ENCODE peak calls at places on chromosomes 3 and 15, in ten cellular contexts. One of them, this sample, is unnamed.
A peak's percentile ranks its signal among the peaks of the same experiment; 100 is the strongest.

GRCh38 chr3:169668957-169669681 is 5.6 kb upstream of the MECOM start:
- DNase-seq in GM12865: peak; percentile 64
- DNase-seq in brain microvascular endothelial cell: peak; percentile 38
- DNase-seq in astrocyte: peak; percentile 33
- DNase-seq in A673: peak; percentile 69
- DNase-seq in thoracic aorta: peak; percentile 39
- DNase-seq in fibroblast of lung: peak; percentile 57
- DNase-seq in PC-3: peak; percentile 86
- DNase-seq in body of pancreas: peak; percentile 96
- DNase-seq in psoas muscle: peak; percentile 72
- DNase-seq in this sample: no peak

GRCh38 chr15:22786868-22787698 is 639 bp downstream of the NIPA1 start:
- DNase-seq in GM12865: peak; percentile 50
- DNase-seq in brain microvascular endothelial cell: no peak
- DNase-seq in astrocyte: no peak
- DNase-seq in A673: peak; percentile 39
- DNase-seq in thoracic aorta: no peak
- DNase-seq in fibroblast of lung: peak; percentile 30
- DNase-seq in PC-3: peak; percentile 40
- DNase-seq in body of pancreas: peak; percentile 44
- DNase-seq in psoas muscle: peak; percentile 16
- DNase-seq in this sample: no peak

GRCh38 chr15:46808834-46809233 is 908.5 kb upstream of the SEMA6D start:
- DNase-seq in GM12865: no peak
- DNase-seq in brain microvascular endothelial cell: no peak
- DNase-seq in astrocyte: no peak
- DNase-seq in A673: no peak
- DNase-seq in thoracic aorta: no peak
- DNase-seq in fibroblast of lung: no peak
- DNase-seq in PC-3: no peak
- DNase-seq in body of pancreas: no peak
- DNase-seq in psoas muscle: no peak
- DNase-seq in this sample: no peak

GRCh38 chr3:9809615-9810356 is at the start of gene TTLL3:
- DNase-seq in GM12865: peak; percentile 72
- DNase-seq in brain microvascular endothelial cell: peak; percentile 57
- DNase-seq in astrocyte: peak; percentile 21
- DNase-seq in A673: peak; percentile 82
- DNase-seq in thoracic aorta: peak; percentile 57
- DNase-seq in fibroblast of lung: peak; percentile 60
- DNase-seq in PC-3: peak; percentile 60
- DNase-seq in body of pancreas: peak; percentile 82
- DNase-seq in psoas muscle: peak; percentile 85
- DNase-seq in this sample: no peak

GRCh38 chr15:69215636-69216035 is 55.2 kb downstream of the GLCE start:
- DNase-seq in GM12865: no peak
- DNase-seq in brain microvascular endothelial cell: no peak
- DNase-seq in astrocyte: no peak
- DNase-seq in A673: no peak
- DNase-seq in thoracic aorta: no peak
- DNase-seq in fibroblast of lung: no peak
- DNase-seq in PC-3: peak; percentile 28
- DNase-seq in body of pancreas: no peak
- DNase-seq in psoas muscle: no peak
- DNase-seq in this sample: no peak

GRCh38 chr15:48370460-48370859 is 39.2 kb downstream of the DUT start:
- DNase-seq in GM12865: no peak
- DNase-seq in brain microvascular endothelial cell: peak; percentile 83
- DNase-seq in astrocyte: peak; percentile 95
- DNase-seq in A673: no peak
- DNase-seq in thoracic aorta: no peak
- DNase-seq in fibroblast of lung: peak; percentile 94
- DNase-seq in PC-3: peak; percentile 41
- DNase-seq in body of pancreas: no peak
- DNase-seq in psoas muscle: no peak
- DNase-seq in this sample: peak; percentile 83

GRCh38 chr3:188656196-188656982 is 502.4 kb downstream of the LPP start:
- DNase-seq in GM12865: no peak
- DNase-seq in brain microvascular endothelial cell: peak; percentile 25
- DNase-seq in astrocyte: peak; percentile 38
- DNase-seq in A673: no peak
- DNase-seq in thoracic aorta: no peak
- DNase-seq in fibroblast of lung: peak; percentile 51
- DNase-seq in PC-3: peak; percentile 31
- DNase-seq in body of pancreas: peak; percentile 6
- DNase-seq in psoas muscle: no peak
- DNase-seq in this sample: no peak

GRCh38 chr3:66428733-66429132 is 72.1 kb downstream of the LRIG1 start:
- DNase-seq in GM12865: peak; percentile 41
- DNase-seq in brain microvascular endothelial cell: peak; percentile 98
- DNase-seq in astrocyte: peak; percentile 99
- DNase-seq in A673: peak; percentile 89
- DNase-seq in thoracic aorta: peak; percentile 45
- DNase-seq in fibroblast of lung: peak; percentile 99
- DNase-seq in PC-3: peak; percentile 84
- DNase-seq in body of pancreas: peak; percentile 89
- DNase-seq in psoas muscle: peak; percentile 74
- DNase-seq in this sample: peak; percentile 98

GRCh38 chr15:101504866-101505609 is 15.5 kb upstream of the PCSK6 start:
- DNase-seq in GM12865: no peak
- DNase-seq in brain microvascular endothelial cell: no peak
- DNase-seq in astrocyte: no peak
- DNase-seq in A673: no peak
- DNase-seq in thoracic aorta: no peak
- DNase-seq in fibroblast of lung: no peak
- DNase-seq in PC-3: no peak
- DNase-seq in body of pancreas: no peak
- DNase-seq in psoas muscle: no peak
- DNase-seq in this sample: no peak

GRCh38 chr3:171622126-171622525 is 161.9 kb upstream of the TNIK start:
- DNase-seq in GM12865: no peak
- DNase-seq in brain microvascular endothelial cell: no peak
- DNase-seq in astrocyte: no peak
- DNase-seq in A673: peak; percentile 88
- DNase-seq in thoracic aorta: no peak
- DNase-seq in fibroblast of lung: no peak
- DNase-seq in PC-3: no peak
- DNase-seq in body of pancreas: no peak
- DNase-seq in psoas muscle: no peak
- DNase-seq in this sample: no peak

GRCh38 chr3:117734431-117734830 is 1024.9 kb downstream of the TUSC7 start:
- DNase-seq in GM12865: no peak
- DNase-seq in brain microvascular endothelial cell: peak; percentile 14
- DNase-seq in astrocyte: peak; percentile 83
- DNase-seq in A673: no peak
- DNase-seq in thoracic aorta: no peak
- DNase-seq in fibroblast of lung: peak; percentile 86
- DNase-seq in PC-3: no peak
- DNase-seq in body of pancreas: no peak
- DNase-seq in psoas muscle: no peak
- DNase-seq in this sample: peak; percentile 47

GRCh38 chr3:162073422-162073821 is 576.8 kb downstream of the OTOL1 start:
- DNase-seq in GM12865: no peak
- DNase-seq in brain microvascular endothelial cell: no peak
- DNase-seq in astrocyte: no peak
- DNase-seq in A673: no peak
- DNase-seq in thoracic aorta: no peak
- DNase-seq in fibroblast of lung: no peak
- DNase-seq in PC-3: no peak
- DNase-seq in body of pancreas: no peak
- DNase-seq in psoas muscle: no peak
- DNase-seq in this sample: no peak

GRCh38 chr15:83090465-83090864 is 17.0 kb upstream of the TM6SF1 start:
- DNase-seq in GM12865: no peak
- DNase-seq in brain microvascular endothelial cell: no peak
- DNase-seq in astrocyte: no peak
- DNase-seq in A673: no peak
- DNase-seq in thoracic aorta: no peak
- DNase-seq in fibroblast of lung: no peak
- DNase-seq in PC-3: no peak
- DNase-seq in body of pancreas: no peak
- DNase-seq in psoas muscle: no peak
- DNase-seq in this sample: no peak

GRCh38 chr3:2510746-2511145 is 412.1 kb downstream of the CNTN4 start:
- DNase-seq in GM12865: no peak
- DNase-seq in brain microvascular endothelial cell: no peak
- DNase-seq in astrocyte: no peak
- DNase-seq in A673: no peak
- DNase-seq in thoracic aorta: no peak
- DNase-seq in fibroblast of lung: no peak
- DNase-seq in PC-3: no peak
- DNase-seq in body of pancreas: no peak
- DNase-seq in psoas muscle: no peak
- DNase-seq in this sample: no peak

GRCh38 chr3:2514031-2514430 is 415.4 kb downstream of the CNTN4 start:
- DNase-seq in GM12865: no peak
- DNase-seq in brain microvascular endothelial cell: no peak
- DNase-seq in astrocyte: no peak
- DNase-seq in A673: no peak
- DNase-seq in thoracic aorta: no peak
- DNase-seq in fibroblast of lung: no peak
- DNase-seq in PC-3: no peak
- DNase-seq in body of pancreas: no peak
- DNase-seq in psoas muscle: no peak
- DNase-seq in this sample: no peak

GRCh38 chr3:2516762-2517441 is 418.2 kb downstream of the CNTN4 start:
- DNase-seq in GM12865: no peak
- DNase-seq in brain microvascular endothelial cell: no peak
- DNase-seq in astrocyte: no peak
- DNase-seq in A673: no peak
- DNase-seq in thoracic aorta: no peak
- DNase-seq in fibroblast of lung: no peak
- DNase-seq in PC-3: no peak
- DNase-seq in body of pancreas: no peak
- DNase-seq in psoas muscle: no peak
- DNase-seq in this sample: no peak

GRCh38 chr3:2511356-2511755 is 412.7 kb downstream of the CNTN4 start:
- DNase-seq in GM12865: no peak
- DNase-seq in brain microvascular endothelial cell: no peak
- DNase-seq in astrocyte: no peak
- DNase-seq in A673: peak; percentile 32
- DNase-seq in thoracic aorta: no peak
- DNase-seq in fibroblast of lung: no peak
- DNase-seq in PC-3: no peak
- DNase-seq in body of pancreas: peak; percentile 31
- DNase-seq in psoas muscle: no peak
- DNase-seq in this sample: no peak
- H3K4me3 ChIP-seq in GM12865: no peak overlapping the region
- H3K4me3 ChIP-seq in brain microvascular endothelial cell: no peak overlapping the region
- H3K4me3 ChIP-seq in astrocyte: no peak overlapping the region
- H3K4me3 ChIP-seq in A673: no peak overlapping the region
- H3K4me3 ChIP-seq in thoracic aorta: no peak overlapping the region
- H3K4me3 ChIP-seq in fibroblast of lung: no peak overlapping the region
- H3K4me3 ChIP-seq in PC-3: no peak overlapping the region
- H3K4me3 ChIP-seq in body of pancreas: no peak overlapping the region
- H3K4me3 ChIP-seq in psoas muscle: no peak overlapping the region
- H3K4me3 ChIP-seq in this sample: no peak overlapping the region

DNA sequence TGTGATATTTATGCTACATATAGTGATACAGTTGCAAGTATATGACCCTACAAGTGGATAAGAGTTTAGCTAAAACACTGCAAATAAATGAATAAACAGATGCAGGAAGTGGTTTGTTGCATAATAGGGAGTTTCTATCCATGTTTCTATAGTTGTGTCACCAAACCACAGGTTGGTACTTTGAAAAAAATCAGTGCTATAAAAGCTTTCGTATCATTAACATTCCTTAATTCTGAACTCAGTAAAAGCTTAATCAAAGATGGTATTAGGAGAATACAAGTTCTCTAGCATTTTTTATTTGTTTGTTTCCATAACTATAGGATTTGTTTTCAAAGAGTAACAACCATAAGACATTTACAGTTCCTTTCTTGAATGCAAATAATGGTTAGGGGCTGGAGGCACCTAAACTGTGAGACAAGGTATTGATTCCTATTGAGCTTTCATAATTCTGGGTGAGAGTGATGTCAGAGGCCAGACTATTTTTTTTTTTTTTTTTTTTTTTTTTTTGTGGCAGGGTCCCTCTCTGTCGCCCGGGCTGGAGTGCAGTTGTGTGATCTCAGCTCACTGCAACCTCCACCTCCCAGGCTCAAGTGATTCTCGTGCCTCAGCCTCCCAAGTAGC is 29.6 kb downstream of the CPOX start:
- DNase-seq in GM12865: peak; percentile 91
- DNase-seq in brain microvascular endothelial cell: no peak
- DNase-seq in astrocyte: peak; percentile 75
- DNase-seq in A673: no peak
- DNase-seq in thoracic aorta: no peak
- DNase-seq in fibroblast of lung: peak; percentile 79
- DNase-seq in PC-3: peak; percentile 81
- DNase-seq in body of pancreas: no peak
- DNase-seq in psoas muscle: no peak
- DNase-seq in this sample: peak; percentile 26
- H3K4me3 ChIP-seq in GM12865: peak overlapping the region; percentile 72
- H3K4me3 ChIP-seq in brain microvascular endothelial cell: no peak overlapping the region
- H3K4me3 ChIP-seq in astrocyte: no peak overlapping the region
- H3K4me3 ChIP-seq in A673: no peak overlapping the region
- H3K4me3 ChIP-seq in thoracic aorta: no peak overlapping the region
- H3K4me3 ChIP-seq in fibroblast of lung: no peak overlapping the region
- H3K4me3 ChIP-seq in PC-3: no peak overlapping the region
- H3K4me3 ChIP-seq in body of pancreas: no peak overlapping the region
- H3K4me3 ChIP-seq in psoas muscle: no peak overlapping the region
- H3K4me3 ChIP-seq in this sample: no peak overlapping the region

DNA sequence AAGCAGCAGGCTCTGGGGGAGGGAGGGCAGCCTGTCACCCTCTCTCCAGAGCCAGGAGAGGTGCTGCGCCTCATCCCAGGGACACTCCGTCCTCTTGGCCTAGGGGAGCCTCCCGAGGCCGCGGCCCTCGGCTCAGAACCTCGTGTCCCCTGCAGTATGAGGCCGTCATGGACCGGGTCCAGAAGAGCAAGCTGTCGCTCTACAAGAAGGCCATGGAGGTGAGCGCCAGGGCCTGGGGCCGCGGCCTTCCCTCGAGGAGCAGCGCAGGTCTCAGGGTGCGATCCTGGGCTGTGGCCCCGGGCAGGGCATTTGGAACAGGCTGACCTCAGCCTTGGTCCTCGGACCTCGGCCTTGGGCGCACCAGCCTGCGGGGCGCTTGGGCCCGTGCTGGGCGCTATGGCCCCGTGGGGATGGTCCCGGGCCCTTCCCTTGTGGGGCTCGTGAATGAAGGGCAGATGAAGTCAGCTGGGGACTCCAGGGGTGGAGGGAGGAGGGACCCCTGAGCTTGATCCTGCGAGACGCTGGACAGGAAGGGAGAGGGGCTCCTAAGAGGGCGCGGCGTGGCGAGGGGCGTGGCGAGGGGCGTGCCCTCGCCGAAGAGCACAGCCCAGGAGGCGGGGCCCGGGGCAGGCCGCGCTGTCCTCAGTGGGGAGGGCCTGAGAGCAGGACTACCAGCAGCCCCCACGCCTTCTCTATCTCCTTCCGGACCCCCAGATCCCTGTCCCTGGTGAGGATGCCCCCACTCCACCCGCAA is 32.9 kb downstream of the PSTPIP1 start:
- DNase-seq in GM12865: no peak
- DNase-seq in brain microvascular endothelial cell: no peak
- DNase-seq in astrocyte: no peak
- DNase-seq in A673: peak; percentile 36
- DNase-seq in thoracic aorta: no peak
- DNase-seq in fibroblast of lung: peak; percentile 20
- DNase-seq in PC-3: no peak
- DNase-seq in body of pancreas: peak; percentile 61
- DNase-seq in psoas muscle: no peak
- DNase-seq in this sample: no peak
- H3K4me3 ChIP-seq in GM12865: no peak overlapping the region
- H3K4me3 ChIP-seq in brain microvascular endothelial cell: peak overlapping the region; percentile 35
- H3K4me3 ChIP-seq in astrocyte: peak overlapping the region; percentile 29
- H3K4me3 ChIP-seq in A673: no peak overlapping the region
- H3K4me3 ChIP-seq in thoracic aorta: no peak overlapping the region
- H3K4me3 ChIP-seq in fibroblast of lung: no peak overlapping the region
- H3K4me3 ChIP-seq in PC-3: no peak overlapping the region
- H3K4me3 ChIP-seq in body of pancreas: no peak overlapping the region
- H3K4me3 ChIP-seq in psoas muscle: peak overlapping the region; percentile 53
- H3K4me3 ChIP-seq in this sample: peak overlapping the region; percentile 8

GRCh38 chr3:47420511-47421484 is 40.0 kb downstream of the PTPN23 start:
- DNase-seq in GM12865: peak; percentile 94
- DNase-seq in brain microvascular endothelial cell: peak; percentile 87
- DNase-seq in astrocyte: peak; percentile 52
- DNase-seq in A673: peak; percentile 87
- DNase-seq in thoracic aorta: peak; percentile 62
- DNase-seq in fibroblast of lung: peak; percentile 74
- DNase-seq in PC-3: peak; percentile 96
- DNase-seq in body of pancreas: peak; percentile 92
- DNase-seq in psoas muscle: peak; percentile 86
- DNase-seq in this sample: peak; percentile 29
- H3K4me3 ChIP-seq in GM12865: no peak overlapping the region
- H3K4me3 ChIP-seq in brain microvascular endothelial cell: no peak overlapping the region
- H3K4me3 ChIP-seq in astrocyte: no peak overlapping the region
- H3K4me3 ChIP-seq in A673: no peak overlapping the region
- H3K4me3 ChIP-seq in thoracic aorta: peak overlapping the region; percentile 51
- H3K4me3 ChIP-seq in fibroblast of lung: no peak overlapping the region
- H3K4me3 ChIP-seq in PC-3: no peak overlapping the region
- H3K4me3 ChIP-seq in body of pancreas: no peak overlapping the region
- H3K4me3 ChIP-seq in psoas muscle: no peak overlapping the region
- H3K4me3 ChIP-seq in this sample: no peak overlapping the region